ENCODE peak calls at places on chromosomes 1 and 21, in eight cellular contexts. One of them, this sample, is unnamed.
A peak's percentile ranks its signal among the peaks of the same experiment; 100 is the strongest.

GRCh38 chr21:41885341-41886024 is 6.3 kb upstream of the PRDM15 start:
- DNase-seq in adrenal gland: no peak
- DNase-seq in tibial nerve: no peak
- DNase-seq in GM06990: no peak
- DNase-seq in uterus: no peak
- DNase-seq in WTC11: no peak
- DNase-seq in PC-9: no peak
- DNase-seq in A549: no peak
- DNase-seq in this sample: no peak

GRCh38 chr1:89812992-89813391 is 7.8 kb upstream of the LRRC8D start:
- DNase-seq in adrenal gland: no peak
- DNase-seq in tibial nerve: no peak
- DNase-seq in GM06990: no peak
- DNase-seq in uterus: peak; percentile 71
- DNase-seq in WTC11: no peak
- DNase-seq in PC-9: no peak
- DNase-seq in A549: no peak
- DNase-seq in this sample: no peak

GRCh38 chr21:35933466-35933865 is 126.9 kb downstream of the SETD4 start:
- DNase-seq in adrenal gland: peak; percentile 33
- DNase-seq in tibial nerve: peak; percentile 60
- DNase-seq in GM06990: no peak
- DNase-seq in uterus: peak; percentile 80
- DNase-seq in WTC11: no peak
- DNase-seq in PC-9: peak; percentile 26
- DNase-seq in A549: no peak
- DNase-seq in this sample: no peak

GRCh38 chr1:203182377-203182927 is 4.1 kb downstream of the CHI3L1 start:
- DNase-seq in adrenal gland: no peak
- DNase-seq in tibial nerve: no peak
- DNase-seq in GM06990: no peak
- DNase-seq in uterus: no peak
- DNase-seq in WTC11: no peak
- DNase-seq in PC-9: no peak
- DNase-seq in A549: no peak
- DNase-seq in this sample: no peak

GRCh38 chr1:1021860-1022259 is 1.9 kb downstream of the AGRN start:
- DNase-seq in adrenal gland: no peak
- DNase-seq in tibial nerve: no peak
- DNase-seq in GM06990: no peak
- DNase-seq in uterus: no peak
- DNase-seq in WTC11: no peak
- DNase-seq in PC-9: peak; percentile 66
- DNase-seq in A549: no peak
- DNase-seq in this sample: no peak

GRCh38 chr1:110161822-110162221 is 11.5 kb downstream of the SLC6A17 start:
- DNase-seq in adrenal gland: no peak
- DNase-seq in tibial nerve: no peak
- DNase-seq in GM06990: no peak
- DNase-seq in uterus: no peak
- DNase-seq in WTC11: no peak
- DNase-seq in PC-9: no peak
- DNase-seq in A549: no peak
- DNase-seq in this sample: no peak

GRCh38 chr1:68355614-68356013 is 94.1 kb downstream of the RPE65 start:
- DNase-seq in adrenal gland: no peak
- DNase-seq in tibial nerve: no peak
- DNase-seq in GM06990: no peak
- DNase-seq in uterus: no peak
- DNase-seq in WTC11: no peak
- DNase-seq in PC-9: no peak
- DNase-seq in A549: no peak
- DNase-seq in this sample: no peak

GRCh38 chr1:93021539-93022134 is 57.4 kb upstream of the MTF2 start:
- DNase-seq in adrenal gland: no peak
- DNase-seq in tibial nerve: no peak
- DNase-seq in GM06990: peak; percentile 36
- DNase-seq in uterus: no peak
- DNase-seq in WTC11: no peak
- DNase-seq in PC-9: no peak
- DNase-seq in A549: peak; percentile 26
- DNase-seq in this sample: no peak

GRCh38 chr1:206583461-206584264 is 28.6 kb downstream of the EIF2D start:
- DNase-seq in adrenal gland: peak; percentile 82
- DNase-seq in tibial nerve: peak; percentile 70
- DNase-seq in GM06990: no peak
- DNase-seq in uterus: peak; percentile 71
- DNase-seq in WTC11: peak; percentile 84
- DNase-seq in PC-9: peak; percentile 64
- DNase-seq in A549: peak; percentile 72
- DNase-seq in this sample: peak; percentile 78

DNA sequence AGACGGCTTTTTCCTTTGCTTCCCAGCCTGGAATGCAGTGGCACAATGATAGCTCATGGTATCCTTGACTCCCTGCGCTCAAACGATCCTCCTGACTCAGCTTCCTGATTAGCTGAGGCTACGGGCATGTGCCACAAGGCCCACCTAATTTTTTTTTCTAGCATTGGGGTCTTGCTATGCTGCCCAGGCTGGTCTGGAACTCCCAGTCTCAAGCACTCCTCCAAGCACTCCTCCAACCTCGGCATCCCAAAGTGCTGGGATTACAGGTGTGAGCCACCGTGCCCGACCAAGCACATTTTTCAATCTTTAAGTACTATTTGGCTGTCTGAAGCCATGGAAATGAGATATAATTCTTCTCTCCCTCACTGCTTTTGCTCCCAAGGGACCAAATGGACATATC is 58.7 kb downstream of the MAB21L3 start:
- DNase-seq in adrenal gland: no peak
- DNase-seq in tibial nerve: no peak
- DNase-seq in GM06990: no peak
- DNase-seq in uterus: no peak
- DNase-seq in WTC11: no peak
- DNase-seq in PC-9: no peak
- DNase-seq in A549: no peak
- DNase-seq in this sample: no peak
- TF ChIP-seq CTCF in adrenal gland: no peak
- TF ChIP-seq CTCF in tibial nerve: no peak
- TF ChIP-seq CTCF in GM06990: no peak
- TF ChIP-seq CTCF in uterus: no peak
- TF ChIP-seq CTCF in WTC11: no peak
- TF ChIP-seq CTCF in PC-9: no peak
- TF ChIP-seq CTCF in A549: no peak
- TF ChIP-seq CTCF in this sample: no peak

DNA sequence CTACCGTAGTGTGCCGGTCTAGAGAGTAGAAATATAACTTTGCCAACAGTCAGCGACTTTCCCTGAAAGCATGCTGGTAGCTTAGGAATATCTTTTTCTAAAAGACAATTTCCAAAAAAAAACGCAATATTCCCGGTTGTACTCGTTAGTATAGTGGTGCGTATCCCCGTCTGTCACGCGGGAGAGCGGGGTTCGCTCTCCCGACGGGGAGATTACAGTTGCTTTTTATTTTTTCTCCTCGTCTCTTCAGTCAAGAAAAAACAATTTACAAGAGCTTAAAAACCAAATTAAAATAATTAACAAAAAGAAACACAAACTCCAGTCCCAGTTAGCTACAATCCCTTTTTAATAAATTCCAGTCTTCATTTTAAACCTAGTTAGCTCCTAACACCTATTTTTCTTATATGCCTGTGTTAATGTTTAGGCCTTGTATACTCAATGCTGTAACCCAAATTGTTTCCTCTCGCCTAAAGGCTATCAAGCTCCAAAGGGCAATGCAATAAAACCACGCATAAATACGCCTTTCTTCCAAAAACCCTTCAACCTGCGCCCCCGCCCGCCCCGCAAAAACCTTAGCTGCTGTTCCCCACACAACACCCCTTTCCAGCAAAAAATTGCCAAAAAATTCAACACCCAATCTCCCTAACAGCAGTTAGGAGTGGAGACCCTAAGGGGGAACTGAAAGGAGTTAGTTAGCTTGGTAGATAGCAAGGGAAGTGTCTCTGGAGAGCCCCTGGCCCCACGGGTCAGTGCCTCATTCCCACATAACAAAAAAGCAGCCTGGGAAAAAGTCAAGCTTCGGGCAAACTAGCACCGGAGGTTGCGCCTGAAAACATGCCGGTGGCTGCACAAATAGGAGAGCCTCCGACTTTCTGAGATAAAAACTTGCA is 7.9 kb downstream of the HSPA6 start:
- DNase-seq in adrenal gland: no peak
- DNase-seq in tibial nerve: no peak
- DNase-seq in GM06990: no peak
- DNase-seq in uterus: no peak
- DNase-seq in WTC11: no peak
- DNase-seq in PC-9: no peak
- DNase-seq in A549: no peak
- DNase-seq in this sample: no peak
- TF ChIP-seq CTCF in adrenal gland: no peak
- TF ChIP-seq CTCF in tibial nerve: no peak
- TF ChIP-seq CTCF in GM06990: no peak
- TF ChIP-seq CTCF in uterus: no peak
- TF ChIP-seq CTCF in WTC11: no peak
- TF ChIP-seq CTCF in PC-9: no peak
- TF ChIP-seq CTCF in A549: no peak
- TF ChIP-seq CTCF in this sample: no peak

DNA sequence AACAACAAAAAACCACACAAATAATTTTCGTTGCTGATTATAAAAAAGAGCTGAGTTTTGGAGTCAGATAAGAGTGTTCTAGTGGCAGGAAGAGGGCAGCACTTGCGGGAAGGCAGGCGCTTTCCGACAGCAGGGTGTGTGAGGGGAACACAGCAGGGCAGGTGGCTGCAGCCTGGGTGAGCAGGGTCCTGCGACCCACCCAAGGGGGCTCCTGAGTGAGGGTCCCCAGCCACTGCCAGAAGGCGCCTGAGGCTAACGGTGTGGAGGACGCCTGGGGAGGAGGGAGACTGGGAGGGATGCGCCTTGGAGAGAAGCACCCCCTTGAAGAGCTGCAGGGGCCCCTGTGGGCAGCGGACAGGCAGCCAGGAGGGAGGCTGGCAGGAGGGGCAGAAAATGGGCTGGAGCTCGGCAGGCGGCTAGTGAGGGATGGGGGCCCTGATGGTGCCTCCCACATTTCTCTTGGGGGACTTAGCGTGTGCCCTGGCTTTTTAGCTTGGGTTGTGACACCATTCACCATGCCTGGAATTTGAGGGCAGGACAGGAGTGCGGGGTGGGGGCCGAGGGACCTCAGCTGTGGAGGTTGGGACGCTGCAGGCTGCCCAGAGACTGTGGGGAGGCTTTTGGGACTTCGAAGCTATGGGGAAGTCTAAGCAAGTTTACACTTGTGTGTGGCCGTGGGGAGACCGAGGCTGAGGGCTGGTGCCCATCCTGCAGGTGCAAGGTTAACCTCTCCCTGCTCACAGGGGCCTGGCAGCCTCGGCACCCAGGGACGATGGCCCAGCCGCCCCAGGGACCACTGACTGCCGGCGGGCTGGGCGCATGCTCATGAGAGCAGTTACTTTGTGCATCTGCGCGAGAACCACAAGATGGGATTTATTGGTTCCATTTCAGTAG is 111.4 kb downstream of the SIK1 start:
- DNase-seq in adrenal gland: no peak
- DNase-seq in tibial nerve: no peak
- DNase-seq in GM06990: no peak
- DNase-seq in uterus: no peak
- DNase-seq in WTC11: no peak
- DNase-seq in PC-9: no peak
- DNase-seq in A549: no peak
- DNase-seq in this sample: no peak
- TF ChIP-seq CTCF in adrenal gland: no peak
- TF ChIP-seq CTCF in tibial nerve: no peak
- TF ChIP-seq CTCF in GM06990: peak; percentile 12
- TF ChIP-seq CTCF in uterus: no peak
- TF ChIP-seq CTCF in WTC11: no peak
- TF ChIP-seq CTCF in PC-9: no peak
- TF ChIP-seq CTCF in A549: no peak
- TF ChIP-seq CTCF in this sample: peak; percentile 7

GRCh38 chr1:150621497-150622113 is 7.8 kb downstream of the ENSA start:
- DNase-seq in adrenal gland: no peak
- DNase-seq in tibial nerve: peak; percentile 34
- DNase-seq in GM06990: peak; percentile 35
- DNase-seq in uterus: peak; percentile 68
- DNase-seq in WTC11: peak; percentile 37
- DNase-seq in PC-9: no peak
- DNase-seq in A549: peak; percentile 64
- DNase-seq in this sample: no peak

GRCh38 chr1:150615346-150616201 is 13.8 kb downstream of the ENSA start:
- DNase-seq in adrenal gland: no peak
- DNase-seq in tibial nerve: no peak
- DNase-seq in GM06990: no peak
- DNase-seq in uterus: no peak
- DNase-seq in WTC11: no peak
- DNase-seq in PC-9: no peak
- DNase-seq in A549: no peak
- DNase-seq in this sample: no peak

GRCh38 chr1:150622219-150622975 is 7.0 kb downstream of the ENSA start:
- DNase-seq in adrenal gland: no peak
- DNase-seq in tibial nerve: peak; percentile 20
- DNase-seq in GM06990: no peak
- DNase-seq in uterus: peak; percentile 57
- DNase-seq in WTC11: peak; percentile 62
- DNase-seq in PC-9: no peak
- DNase-seq in A549: no peak
- DNase-seq in this sample: no peak

GRCh38 chr1:150620919-150621318 is 8.5 kb downstream of the ENSA start:
- DNase-seq in adrenal gland: no peak
- DNase-seq in tibial nerve: no peak
- DNase-seq in GM06990: no peak
- DNase-seq in uterus: no peak
- DNase-seq in WTC11: no peak
- DNase-seq in PC-9: no peak
- DNase-seq in A549: no peak
- DNase-seq in this sample: no peak

DNA sequence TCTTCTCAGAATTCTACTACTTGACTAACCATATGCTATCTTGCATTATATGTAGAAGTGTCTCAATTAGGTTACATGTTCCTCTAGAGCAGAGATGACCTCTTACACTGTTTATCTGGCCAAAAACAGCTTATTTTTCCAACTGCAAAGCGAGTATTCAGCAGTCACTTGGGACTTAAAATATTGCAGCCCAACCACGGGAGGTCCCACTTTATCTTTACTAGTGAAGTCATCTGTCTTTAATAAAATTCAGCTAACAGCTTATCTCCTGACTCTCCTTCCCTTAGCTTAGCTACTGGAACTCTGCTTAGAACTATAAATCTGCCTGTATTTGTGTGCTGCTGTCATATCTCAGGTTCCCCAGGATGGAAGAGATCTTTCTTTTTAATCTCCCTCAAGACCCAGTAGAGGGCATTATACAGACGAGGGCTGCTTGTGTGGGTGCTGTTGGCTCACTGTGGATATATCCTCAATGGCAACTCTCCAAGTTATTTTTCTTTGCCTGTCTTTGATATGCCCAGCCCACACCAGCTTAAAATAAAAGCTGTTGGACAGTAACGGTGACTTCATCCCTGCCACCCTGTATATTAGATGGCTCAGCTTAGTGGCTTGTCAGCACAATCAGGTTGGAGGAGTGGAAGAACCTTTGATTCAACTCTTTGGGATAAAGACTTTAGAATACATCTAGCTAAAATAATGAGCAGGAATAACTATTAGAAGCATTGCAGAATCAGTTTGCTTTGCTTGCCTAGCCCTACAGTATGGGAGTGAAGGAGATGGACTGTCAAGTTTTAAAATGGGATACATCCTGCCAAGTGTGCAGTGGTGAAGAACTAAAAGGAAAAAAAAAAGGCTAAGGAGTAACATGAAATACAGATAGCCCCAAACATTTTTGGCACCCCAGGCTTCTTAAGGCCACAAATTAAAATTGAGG is 9.6 kb downstream of the ENSA start:
- DNase-seq in adrenal gland: peak; percentile 45
- DNase-seq in tibial nerve: no peak
- DNase-seq in GM06990: no peak
- DNase-seq in uterus: no peak
- DNase-seq in WTC11: no peak
- DNase-seq in PC-9: peak; percentile 30
- DNase-seq in A549: peak; percentile 51
- DNase-seq in this sample: no peak
- TF ChIP-seq CTCF in adrenal gland: peak; percentile 50
- TF ChIP-seq CTCF in tibial nerve: peak; percentile 14
- TF ChIP-seq CTCF in GM06990: peak; percentile 4
- TF ChIP-seq CTCF in uterus: no peak
- TF ChIP-seq CTCF in WTC11: no peak
- TF ChIP-seq CTCF in PC-9: no peak
- TF ChIP-seq CTCF in A549: peak; percentile 58
- TF ChIP-seq CTCF in this sample: peak; percentile 53

This sample was measured in D721Med.